ENCODE peak calls at places on chromosomes 2 and 18, in seven cellular contexts. One of them, this sample, is unnamed.

GRCh38 chr18:23203891-23204432 is 68.7 kb downstream of the CABLES1 start:
- DNase-seq in Panc1: no peak
- DNase-seq in CD4-positive, alpha-beta T cell: no peak
- DNase-seq in pancreas: no peak
- DNase-seq in mammary epithelial cell: no peak
- DNase-seq in dorsolateral prefrontal cortex: no peak
- DNase-seq in CD8-positive, alpha-beta T cell: no peak
- DNase-seq in this sample: no peak

GRCh38 chr2:94870392-94871225 is 621 bp upstream of the TEKT4 start:
- DNase-seq in CD8-positive, alpha-beta T cell: peak; percentile 46
- DNase-seq in mammary epithelial cell: no peak
- DNase-seq in pancreas: no peak
- DNase-seq in dorsolateral prefrontal cortex: no peak
- DNase-seq in Panc1: no peak
- DNase-seq in CD4-positive, alpha-beta T cell: no peak
- DNase-seq in this sample: no peak

GRCh38 chr2:28357055-28357454 is 35.6 kb upstream of the FOSL2 start:
- DNase-seq in CD8-positive, alpha-beta T cell: no peak
- DNase-seq in CD4-positive, alpha-beta T cell: no peak
- DNase-seq in mammary epithelial cell: no peak
- DNase-seq in Panc1: no peak
- DNase-seq in dorsolateral prefrontal cortex: no peak
- DNase-seq in pancreas: no peak
- DNase-seq in this sample: no peak

GRCh38 chr2:239276813-239277193 is 124.0 kb downstream of the HDAC4 start:
- DNase-seq in dorsolateral prefrontal cortex: no peak
- DNase-seq in CD4-positive, alpha-beta T cell: no peak
- DNase-seq in CD8-positive, alpha-beta T cell: no peak
- DNase-seq in Panc1: no peak
- DNase-seq in mammary epithelial cell: no peak
- DNase-seq in pancreas: no peak
- DNase-seq in this sample: no peak

GRCh38 chr2:57177176-57177575 is 869.4 kb upstream of the VRK2 start:
- DNase-seq in Panc1: no peak
- DNase-seq in CD8-positive, alpha-beta T cell: no peak
- DNase-seq in CD4-positive, alpha-beta T cell: no peak
- DNase-seq in pancreas: no peak
- DNase-seq in dorsolateral prefrontal cortex: no peak
- DNase-seq in mammary epithelial cell: no peak
- DNase-seq in this sample: no peak

GRCh38 chr2:127625146-127625943 is 20.6 kb upstream of the GPR17 start:
- DNase-seq in dorsolateral prefrontal cortex: peak; percentile 30
- DNase-seq in pancreas: peak; percentile 1
- DNase-seq in CD8-positive, alpha-beta T cell: no peak
- DNase-seq in Panc1: no peak
- DNase-seq in CD4-positive, alpha-beta T cell: no peak
- DNase-seq in mammary epithelial cell: no peak
- DNase-seq in this sample: no peak

GRCh38 chr2:45964226-45964841 is 312.9 kb downstream of the PRKCE start:
- DNase-seq in pancreas: peak; percentile 60
- DNase-seq in CD4-positive, alpha-beta T cell: no peak
- DNase-seq in CD8-positive, alpha-beta T cell: no peak
- DNase-seq in Panc1: peak; percentile 97
- DNase-seq in mammary epithelial cell: peak; percentile 99
- DNase-seq in dorsolateral prefrontal cortex: peak; percentile 77
- DNase-seq in this sample: peak; percentile 55

GRCh38 chr2:212364106-212364505 is 174.5 kb downstream of the ERBB4 start:
- DNase-seq in Panc1: no peak
- DNase-seq in CD8-positive, alpha-beta T cell: no peak
- DNase-seq in CD4-positive, alpha-beta T cell: no peak
- DNase-seq in dorsolateral prefrontal cortex: no peak
- DNase-seq in pancreas: no peak
- DNase-seq in mammary epithelial cell: no peak
- DNase-seq in this sample: no peak

GRCh38 chr2:106065983-106066826 is 127.9 kb downstream of the UXS1 start:
- DNase-seq in CD4-positive, alpha-beta T cell: no peak
- DNase-seq in mammary epithelial cell: no peak
- DNase-seq in pancreas: no peak
- DNase-seq in Panc1: no peak
- DNase-seq in dorsolateral prefrontal cortex: no peak
- DNase-seq in CD8-positive, alpha-beta T cell: no peak
- DNase-seq in this sample: no peak

GRCh38 chr2:23557455-23557854 is 172.5 kb downstream of the KLHL29 start:
- DNase-seq in Panc1: no peak
- DNase-seq in CD8-positive, alpha-beta T cell: no peak
- DNase-seq in mammary epithelial cell: no peak
- DNase-seq in pancreas: no peak
- DNase-seq in dorsolateral prefrontal cortex: no peak
- DNase-seq in CD4-positive, alpha-beta T cell: no peak
- DNase-seq in this sample: no peak

GRCh38 chr2:27736890-27737204 is 34.7 kb upstream of the MRPL33 start:
- DNase-seq in dorsolateral prefrontal cortex: no peak
- DNase-seq in CD4-positive, alpha-beta T cell: no peak
- DNase-seq in mammary epithelial cell: no peak
- DNase-seq in CD8-positive, alpha-beta T cell: no peak
- DNase-seq in pancreas: no peak
- DNase-seq in Panc1: no peak
- DNase-seq in this sample: no peak

GRCh38 chr2:138974651-138975050 is 194.5 kb upstream of the NXPH2 start:
- DNase-seq in CD8-positive, alpha-beta T cell: no peak
- DNase-seq in pancreas: no peak
- DNase-seq in Panc1: no peak
- DNase-seq in CD4-positive, alpha-beta T cell: no peak
- DNase-seq in mammary epithelial cell: no peak
- DNase-seq in dorsolateral prefrontal cortex: no peak
- DNase-seq in this sample: no peak

GRCh38 chr2:106542730-106543359 is 55.7 kb downstream of the CD8B2 start:
- DNase-seq in dorsolateral prefrontal cortex: peak; percentile 59
- DNase-seq in CD8-positive, alpha-beta T cell: peak; percentile 87
- DNase-seq in CD4-positive, alpha-beta T cell: peak; percentile 56
- DNase-seq in Panc1: peak; percentile 39
- DNase-seq in mammary epithelial cell: peak; percentile 27
- DNase-seq in pancreas: peak; percentile 70
- DNase-seq in this sample: no peak

GRCh38 chr2:457287-457686 is 169.4 kb upstream of the ALKAL2 start:
- DNase-seq in dorsolateral prefrontal cortex: no peak
- DNase-seq in mammary epithelial cell: no peak
- DNase-seq in CD8-positive, alpha-beta T cell: no peak
- DNase-seq in pancreas: no peak
- DNase-seq in CD4-positive, alpha-beta T cell: no peak
- DNase-seq in Panc1: no peak
- DNase-seq in this sample: no peak

GRCh38 chr2:194060269-194060668 is 1596.8 kb upstream of the SLC39A10 start:
- DNase-seq in CD8-positive, alpha-beta T cell: no peak
- DNase-seq in dorsolateral prefrontal cortex: no peak
- DNase-seq in CD4-positive, alpha-beta T cell: no peak
- DNase-seq in mammary epithelial cell: no peak
- DNase-seq in pancreas: no peak
- DNase-seq in Panc1: no peak
- DNase-seq in this sample: no peak

GRCh38 chr2:11073251-11073650 is 82.0 kb upstream of the SLC66A3 start:
- DNase-seq in mammary epithelial cell: no peak
- DNase-seq in dorsolateral prefrontal cortex: no peak
- DNase-seq in Panc1: no peak
- DNase-seq in CD8-positive, alpha-beta T cell: no peak
- DNase-seq in CD4-positive, alpha-beta T cell: no peak
- DNase-seq in pancreas: peak; percentile 52
- DNase-seq in this sample: no peak

DNA sequence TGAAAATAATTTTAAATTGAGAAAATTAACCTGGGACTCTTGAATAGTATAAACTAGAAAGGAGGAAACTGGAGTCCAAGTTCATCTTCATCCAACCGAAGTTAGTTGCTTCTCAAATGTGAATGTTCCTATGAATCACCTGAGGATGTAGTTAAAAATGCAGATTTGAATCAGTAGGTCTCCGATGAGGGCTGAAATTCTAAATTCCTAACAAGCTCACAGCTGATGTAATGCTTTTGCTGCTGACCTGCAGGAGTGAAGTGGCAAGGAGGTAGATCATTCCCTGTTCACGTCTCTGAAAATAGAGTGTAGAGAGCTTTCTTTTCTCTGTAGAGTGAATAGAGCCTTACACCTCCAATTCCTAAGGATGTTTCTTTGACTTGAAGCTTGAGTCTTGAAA is 685.5 kb downstream of the CPS1 start:
- DNase-seq in CD4-positive, alpha-beta T cell: no peak
- DNase-seq in dorsolateral prefrontal cortex: no peak
- DNase-seq in mammary epithelial cell: no peak
- DNase-seq in Panc1: no peak
- DNase-seq in CD8-positive, alpha-beta T cell: no peak
- DNase-seq in pancreas: no peak
- DNase-seq in this sample: no peak
- H3K27ac ChIP-seq in CD4-positive, alpha-beta T cell: no peak overlapping the region
- H3K27ac ChIP-seq in dorsolateral prefrontal cortex: no peak overlapping the region
- H3K27ac ChIP-seq in mammary epithelial cell: no peak overlapping the region
- H3K27ac ChIP-seq in Panc1: no peak overlapping the region
- H3K27ac ChIP-seq in CD8-positive, alpha-beta T cell: no peak overlapping the region
- H3K27ac ChIP-seq in pancreas: no peak overlapping the region
- H3K27ac ChIP-seq in this sample: no peak overlapping the region

GRCh38 chr2:120956486-120957156 is 221.0 kb downstream of the GLI2 start:
- DNase-seq in CD4-positive, alpha-beta T cell: no peak
- DNase-seq in mammary epithelial cell: no peak
- DNase-seq in pancreas: no peak
- DNase-seq in dorsolateral prefrontal cortex: no peak
- DNase-seq in Panc1: no peak
- DNase-seq in CD8-positive, alpha-beta T cell: no peak
- DNase-seq in this sample: no peak
- TF ChIP-seq CTCF in CD4-positive, alpha-beta T cell: no peak
- TF ChIP-seq CTCF in mammary epithelial cell: no peak
- TF ChIP-seq CTCF in pancreas: no peak
- TF ChIP-seq CTCF in dorsolateral prefrontal cortex: no peak
- TF ChIP-seq CTCF in Panc1: no peak
- TF ChIP-seq CTCF in CD8-positive, alpha-beta T cell: no peak
- TF ChIP-seq CTCF in this sample: peak; percentile 4

GRCh38 chr2:164896634-164897033 is 55.0 kb upstream of the COBLL1 start:
- DNase-seq in CD4-positive, alpha-beta T cell: no peak
- DNase-seq in pancreas: no peak
- DNase-seq in dorsolateral prefrontal cortex: no peak
- DNase-seq in Panc1: no peak
- DNase-seq in mammary epithelial cell: peak; percentile 79
- DNase-seq in CD8-positive, alpha-beta T cell: no peak
- DNase-seq in this sample: no peak
- H3K27ac ChIP-seq in CD4-positive, alpha-beta T cell: no peak overlapping the region
- H3K27ac ChIP-seq in pancreas: no peak overlapping the region
- H3K27ac ChIP-seq in dorsolateral prefrontal cortex: no peak overlapping the region
- H3K27ac ChIP-seq in Panc1: no peak overlapping the region
- H3K27ac ChIP-seq in mammary epithelial cell: peak overlapping the region; percentile 5
- H3K27ac ChIP-seq in CD8-positive, alpha-beta T cell: no peak overlapping the region
- H3K27ac ChIP-seq in this sample: no peak overlapping the region

GRCh38 chr18:11828772-11829432 is 22.3 kb upstream of the CHMP1B start:
- DNase-seq in pancreas: no peak
- DNase-seq in CD8-positive, alpha-beta T cell: no peak
- DNase-seq in dorsolateral prefrontal cortex: no peak
- DNase-seq in Panc1: no peak
- DNase-seq in CD4-positive, alpha-beta T cell: no peak
- DNase-seq in mammary epithelial cell: no peak
- DNase-seq in this sample: no peak
- TF ChIP-seq CTCF in pancreas: no peak
- TF ChIP-seq CTCF in CD8-positive, alpha-beta T cell: no peak
- TF ChIP-seq CTCF in dorsolateral prefrontal cortex: no peak
- TF ChIP-seq CTCF in Panc1: no peak
- TF ChIP-seq CTCF in CD4-positive, alpha-beta T cell: no peak
- TF ChIP-seq CTCF in mammary epithelial cell: no peak
- TF ChIP-seq CTCF in this sample: no peak

DNA sequence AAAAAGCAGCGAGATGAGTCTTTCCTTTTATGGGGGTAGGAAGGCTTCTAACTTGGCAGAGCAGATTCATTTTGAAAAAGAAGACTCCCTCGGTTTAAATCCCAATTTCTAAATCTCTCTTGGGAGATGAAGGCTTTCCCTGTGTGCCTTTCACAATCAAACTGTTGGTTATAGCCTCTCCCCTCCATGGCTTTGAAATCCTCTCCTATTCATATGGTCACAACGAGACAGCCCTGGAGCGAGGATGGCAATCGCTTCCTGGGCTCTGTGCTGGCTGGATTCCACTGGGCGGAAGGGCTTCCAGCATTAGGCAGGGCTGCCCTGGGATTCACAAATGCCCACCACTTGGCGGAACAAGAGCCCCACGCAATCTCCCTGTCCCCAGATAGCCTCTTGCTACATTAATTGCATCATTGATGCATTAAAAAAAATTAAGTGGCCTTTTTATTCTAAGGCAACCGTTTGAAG is 1.6 kb downstream of the CAVIN2 start:
- DNase-seq in CD8-positive, alpha-beta T cell: no peak
- DNase-seq in CD4-positive, alpha-beta T cell: no peak
- DNase-seq in pancreas: no peak
- DNase-seq in dorsolateral prefrontal cortex: no peak
- DNase-seq in Panc1: no peak
- DNase-seq in mammary epithelial cell: peak; percentile 22
- DNase-seq in this sample: no peak
- H3K27ac ChIP-seq in CD8-positive, alpha-beta T cell: no peak overlapping the region
- H3K27ac ChIP-seq in CD4-positive, alpha-beta T cell: no peak overlapping the region
- H3K27ac ChIP-seq in pancreas: no peak overlapping the region
- H3K27ac ChIP-seq in dorsolateral prefrontal cortex: no peak overlapping the region
- H3K27ac ChIP-seq in Panc1: no peak overlapping the region
- H3K27ac ChIP-seq in mammary epithelial cell: peak overlapping the region; percentile 35
- H3K27ac ChIP-seq in this sample: peak overlapping the region; percentile 75

GRCh38 chr2:41579811-41580210 is 468.0 kb upstream of the PKDCC start:
- DNase-seq in dorsolateral prefrontal cortex: no peak
- DNase-seq in pancreas: no peak
- DNase-seq in Panc1: no peak
- DNase-seq in CD4-positive, alpha-beta T cell: no peak
- DNase-seq in CD8-positive, alpha-beta T cell: no peak
- DNase-seq in mammary epithelial cell: no peak
- DNase-seq in this sample: no peak

GRCh38 chr2:41576423-41576822 is 471.4 kb upstream of the PKDCC start:
- DNase-seq in dorsolateral prefrontal cortex: no peak
- DNase-seq in mammary epithelial cell: no peak
- DNase-seq in pancreas: no peak
- DNase-seq in Panc1: no peak
- DNase-seq in CD4-positive, alpha-beta T cell: no peak
- DNase-seq in CD8-positive, alpha-beta T cell: no peak
- DNase-seq in this sample: no peak

DNA sequence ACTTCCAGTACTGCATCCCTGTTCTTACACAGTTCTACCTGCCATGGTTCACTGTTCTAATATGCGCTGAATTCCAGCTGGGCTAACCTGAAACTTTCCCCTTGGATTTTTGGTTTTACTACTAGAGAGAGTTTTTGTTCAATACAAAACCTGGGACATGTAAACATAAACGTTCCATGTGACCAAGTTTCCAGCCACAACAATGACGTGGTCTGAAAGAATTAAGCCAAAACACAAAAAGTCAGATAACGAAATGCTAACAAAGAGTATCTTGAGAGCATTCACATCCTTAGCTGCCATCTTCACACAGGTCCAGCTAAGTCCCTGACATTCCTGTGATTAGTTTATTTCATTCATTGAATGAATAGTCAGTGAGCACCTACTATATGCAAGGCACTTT is 467.0 kb upstream of the PKDCC start:
- DNase-seq in CD8-positive, alpha-beta T cell: no peak
- DNase-seq in pancreas: no peak
- DNase-seq in Panc1: no peak
- DNase-seq in CD4-positive, alpha-beta T cell: no peak
- DNase-seq in dorsolateral prefrontal cortex: no peak
- DNase-seq in mammary epithelial cell: no peak
- DNase-seq in this sample: no peak
- TF ChIP-seq CTCF in CD8-positive, alpha-beta T cell: no peak
- TF ChIP-seq CTCF in pancreas: no peak
- TF ChIP-seq CTCF in Panc1: no peak
- TF ChIP-seq CTCF in CD4-positive, alpha-beta T cell: no peak
- TF ChIP-seq CTCF in dorsolateral prefrontal cortex: no peak
- TF ChIP-seq CTCF in mammary epithelial cell: no peak
- TF ChIP-seq CTCF in this sample: no peak